ENCODE peak calls at places on chromosome 1, in six cellular contexts. E is naive thymus-derived CD4-positive, alpha-beta T cell; V is lower lobe of right lung; I is fibroblast of lung; K is kidney epithelial cell; W is uterus. O is an unnamed sample. For H3K36me3, the result is how much of the 10 kb centered on the place peaks cover.

GRCh38 chr1:17412093-17412870 is 27.2 kb downstream of the RCC2 start:
- DNase-seq in E (no peak), V (peak), I (no peak), K (no peak), W (no peak), O (no peak)

GRCh38 chr1:230426246-230427101 is at the start of gene PGBD5:
- DNase-seq in E (peak), V (peak), I (peak), K (no peak), W (no peak), O (peak)

GRCh38 chr1:211613108-211613947 is 34.4 kb upstream of the SLC30A1 start:
- DNase-seq in E (no peak), V (peak), I (peak), K (peak), W (peak), O (no peak)

GRCh38 chr1:206503591-206504362 is 3.6 kb upstream of the RASSF5 start:
- DNase-seq in E (no peak), V (peak), I (peak), K (peak), W (peak), O (no peak)

GRCh38 chr1:98205291-98206017 is 284.6 kb upstream of the DPYD start:
- DNase-seq in E (no peak), V (no peak), I (no peak), K (no peak), W (no peak), O (no peak)

GRCh38 chr1:18373151-18373550 is 107.6 kb upstream of the KLHDC7A start:
- DNase-seq in E (no peak), V (no peak), I (no peak), K (no peak), W (no peak), O (no peak)

GRCh38 chr1:24074817-24075725 is 36.9 kb downstream of the MYOM3 start:
- DNase-seq in E (no peak), V (peak), I (no peak), K (no peak), W (no peak), O (no peak)

GRCh38 chr1:165697491-165697880 is 876 bp downstream of the ALDH9A1 start:
- DNase-seq in E (no peak), V (no peak), I (peak), K (no peak), W (no peak), O (no peak)

GRCh38 chr1:212655668-212656440 is 43.8 kb downstream of the BATF3 start:
- DNase-seq in E (no peak), V (no peak), I (peak), K (peak), W (no peak), O (no peak)

GRCh38 chr1:78950801-78951200 is 55.7 kb downstream of the ADGRL4 start:
- DNase-seq in E (no peak), V (no peak), I (peak), K (no peak), W (no peak), O (no peak)

GRCh38 chr1:159250817-159251216 is 46.1 kb downstream of the ACKR1 start:
- DNase-seq in E (no peak), V (no peak), I (no peak), K (no peak), W (no peak), O (no peak)

GRCh38 chr1:14939527-14940284 is 213.8 kb upstream of the TMEM51 start:
- DNase-seq in E (no peak), V (no peak), I (peak), K (no peak), W (no peak), O (no peak)

GRCh38 chr1:246659594-246660140 is 64.5 kb upstream of the SCCPDH start:
- DNase-seq in E (no peak), V (no peak), I (no peak), K (no peak), W (no peak), O (no peak)

GRCh38 chr1:30450818-30451233 is 272.6 kb downstream of the MATN1 start:
- DNase-seq in E (no peak), V (no peak), I (no peak), K (no peak), W (no peak), O (no peak)

GRCh38 chr1:119773711-119774241 is 5.1 kb upstream of the HMGCS2 start:
- DNase-seq in E (no peak), V (no peak), I (peak), K (no peak), W (no peak), O (no peak)

GRCh38 chr1:198864695-198865094 is 225.9 kb downstream of the PTPRC start:
- DNase-seq in E (no peak), V (no peak), I (no peak), K (no peak), W (no peak), O (no peak)

GRCh38 chr1:22816803-22817202 is 106.2 kb downstream of the EPHB2 start:
- DNase-seq in E (no peak), V (no peak), I (no peak), K (no peak), W (no peak), O (no peak)

GRCh38 chr1:10637833-10638558 is 158.4 kb downstream of the CASZ1 start:
- DNase-seq in E (no peak), V (no peak), I (no peak), K (no peak), W (no peak), O (peak)

GRCh38 chr1:78987042-78987441 is 19.5 kb downstream of the ADGRL4 start:
- DNase-seq in E (no peak), V (no peak), I (no peak), K (no peak), W (no peak), O (no peak)

GRCh38 chr1:94543893-94544635 is 2.5 kb upstream of the F3 start:
- DNase-seq in E (no peak), V (no peak), I (peak), K (no peak), W (no peak), O (no peak)

GRCh38 chr1:201754353-201754752 is 74.6 kb upstream of the IPO9 start:
- DNase-seq in E (no peak), V (no peak), I (peak), K (no peak), W (peak), O (no peak)

GRCh38 chr1:6093061-6093460 is 47.4 kb downstream of the KCNAB2 start:
- DNase-seq in E (no peak), V (peak), I (no peak), K (no peak), W (no peak), O (peak)

GRCh38 chr1:55314740-55315139 is 99.6 kb upstream of the USP24 start:
- DNase-seq in E (no peak), V (no peak), I (no peak), K (no peak), W (no peak), O (no peak)

DNA sequence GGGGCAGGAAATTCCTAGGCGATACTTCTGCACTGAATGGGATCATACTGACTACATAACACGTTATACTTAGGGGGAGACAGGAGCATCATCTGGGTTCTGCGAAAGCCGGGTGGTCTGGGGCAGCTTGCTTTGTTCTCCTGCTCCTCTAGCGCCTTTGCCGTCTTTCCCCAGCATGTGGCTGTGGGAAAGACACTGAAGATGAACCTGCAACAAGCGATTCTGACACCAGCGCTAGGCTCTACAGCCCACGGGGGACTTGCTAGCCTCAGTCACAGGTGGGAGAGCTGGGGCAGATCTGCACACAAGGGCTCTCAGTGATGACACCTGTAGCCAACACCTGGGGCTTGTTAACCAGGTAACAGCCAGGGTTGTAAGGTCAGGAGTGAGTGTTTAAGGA is 51.8 kb downstream of the CD46 start:
- DNase-seq in E (no peak), V (no peak), I (no peak), K (no peak), W (no peak), O (no peak)
- H3K36me3 ChIP-seq in E (under half), V (half or more), I (under half), K (under half), W (under half), O (under half)

GRCh38 chr1:235722858-235723257 is 73.3 kb upstream of the GNG4 start:
- DNase-seq in E (no peak), V (no peak), I (no peak), K (no peak), W (no peak), O (no peak)

GRCh38 chr1:235721982-235722381 is 72.4 kb upstream of the GNG4 start:
- DNase-seq in E (no peak), V (no peak), I (no peak), K (no peak), W (no peak), O (no peak)

GRCh38 chr1:235725493-235725892 is 75.9 kb upstream of the GNG4 start:
- DNase-seq in E (no peak), V (no peak), I (no peak), K (no peak), W (no peak), O (no peak)

GRCh38 chr1:235724716-235725115 is 75.1 kb upstream of the GNG4 start:
- DNase-seq in E (no peak), V (no peak), I (no peak), K (no peak), W (no peak), O (no peak)

DNA sequence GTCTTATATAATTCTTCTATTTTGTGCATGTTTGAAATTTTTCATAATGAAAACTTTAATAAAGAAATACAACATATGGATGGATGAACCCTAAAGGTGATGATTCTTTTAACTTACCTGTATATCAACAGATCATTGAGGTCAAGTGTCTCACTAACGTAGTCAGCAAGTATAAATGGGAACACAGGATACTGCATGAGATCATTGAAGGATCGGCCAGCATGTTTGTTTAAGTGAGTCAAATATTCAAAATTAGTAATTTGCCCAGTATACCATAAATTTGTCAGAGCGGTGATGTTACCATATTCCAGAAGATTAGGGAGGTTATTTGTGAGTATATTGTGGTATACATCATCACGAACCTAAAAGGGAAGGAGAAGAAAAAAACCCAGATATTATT is 71.0 kb upstream of the GNG4 start:
- DNase-seq in E (no peak), V (no peak), I (peak), K (no peak), W (no peak), O (no peak)
- H3K36me3 ChIP-seq in E (under half), V (half or more), I (under half), K (under half), W (under half), O (under half)

GRCh38 chr1:33322870-33323585 is 2.1 kb upstream of the A3GALT2 start:
- DNase-seq in E (no peak), V (peak), I (no peak), K (no peak), W (no peak), O (no peak)

GRCh38 chr1:33322109-33322508 is 1.2 kb upstream of the A3GALT2 start:
- DNase-seq in E (no peak), V (peak), I (no peak), K (no peak), W (no peak), O (no peak)

GRCh38 chr1:33324677-33325417 is 3.9 kb upstream of the A3GALT2 start:
- DNase-seq in E (no peak), V (no peak), I (no peak), K (no peak), W (no peak), O (no peak)

GRCh38 chr1:33321178-33321577 is 280 bp upstream of the A3GALT2 start:
- DNase-seq in E (no peak), V (peak), I (no peak), K (no peak), W (no peak), O (no peak)

DNA sequence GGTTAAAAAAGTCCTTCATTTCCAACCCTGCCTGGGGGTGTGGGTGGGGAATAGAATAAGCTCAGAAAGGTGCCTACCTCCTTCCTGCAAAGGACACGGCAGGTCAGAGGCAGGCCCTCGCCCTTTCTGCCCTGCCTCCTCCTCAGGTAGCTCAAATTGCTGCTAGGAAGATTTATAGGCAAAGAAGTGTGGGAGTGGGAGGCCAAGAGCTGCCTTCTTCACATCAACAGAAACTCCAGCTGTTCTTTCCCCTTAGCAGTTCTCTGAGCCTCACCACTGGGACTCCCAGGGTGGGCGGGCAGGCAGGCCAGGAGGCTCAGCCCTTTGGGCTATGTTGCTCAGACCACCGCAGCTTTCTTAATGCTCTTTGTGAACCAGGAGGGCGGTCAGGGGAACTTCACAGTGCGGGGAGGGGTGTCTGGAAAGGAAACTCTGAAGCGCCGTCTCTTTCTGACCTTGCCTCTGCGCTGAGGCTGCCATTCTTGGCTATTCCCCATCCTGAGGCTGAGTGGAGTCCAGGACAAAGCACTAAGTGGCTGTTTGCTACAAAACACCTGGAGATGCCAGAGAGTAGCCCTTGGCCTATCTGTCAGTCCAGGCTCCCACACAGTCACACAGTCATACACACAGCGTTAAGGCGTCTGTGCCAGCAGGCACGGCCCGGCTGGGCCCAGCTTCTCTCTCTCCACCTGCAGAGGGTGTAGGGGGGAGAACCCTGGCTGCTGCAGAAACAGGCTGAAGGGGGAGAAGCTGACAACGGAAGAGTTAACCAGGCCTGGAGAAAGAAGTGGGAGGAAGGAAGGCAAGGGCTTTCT is 3.0 kb upstream of the A3GALT2 start:
- DNase-seq in E (no peak), V (no peak), I (no peak), K (no peak), W (peak), O (no peak)
- H3K36me3 ChIP-seq in E (under half), V (half or more), I (under half), K (under half), W (under half), O (under half)

GRCh38 chr1:101262601-101263348 is 26.0 kb downstream of the S1PR1 start:
- DNase-seq in E (peak), V (no peak), I (no peak), K (no peak), W (no peak), O (no peak)

GRCh38 chr1:101262060-101262459 is 25.2 kb downstream of the S1PR1 start:
- DNase-seq in E (no peak), V (no peak), I (no peak), K (no peak), W (no peak), O (no peak)

GRCh38 chr1:101259744-101260148 is 22.9 kb downstream of the S1PR1 start:
- DNase-seq in E (no peak), V (no peak), I (peak), K (no peak), W (no peak), O (no peak)

GRCh38 chr1:101260531-101260930 is 23.7 kb downstream of the S1PR1 start:
- DNase-seq in E (no peak), V (no peak), I (peak), K (no peak), W (no peak), O (no peak)

DNA sequence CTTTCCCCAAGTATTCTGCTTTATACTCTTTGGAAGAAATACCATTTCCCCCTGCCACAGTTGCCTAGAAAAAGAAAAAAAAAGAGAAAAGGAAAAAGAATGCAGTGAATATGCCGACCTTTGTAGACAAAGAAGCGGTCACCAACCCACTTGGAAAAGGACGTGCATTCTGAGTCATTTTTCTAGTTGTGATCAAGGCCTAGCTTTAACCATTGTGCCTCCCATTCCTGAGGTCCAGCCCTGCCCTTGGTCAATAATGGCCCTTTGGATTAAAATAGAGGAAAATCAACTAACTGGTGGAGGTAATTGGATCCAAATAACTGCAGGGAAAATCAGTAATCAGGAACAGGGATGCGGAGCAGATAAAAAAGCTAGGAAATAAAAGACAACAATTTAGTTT is 24.8 kb downstream of the S1PR1 start:
- DNase-seq in E (no peak), V (no peak), I (peak), K (no peak), W (no peak), O (no peak)
- H3K36me3 ChIP-seq in E (under half), V (under half), I (under half), K (under half), W (under half), O (under half)

GRCh38 chr1:35855016-35855700 is 27.9 kb upstream of the AGO1 start:
- DNase-seq in E (no peak), V (no peak), I (no peak), K (no peak), W (no peak), O (no peak)
- H3K36me3 ChIP-seq in E (under half), V (half or more), I (under half), K (under half), W (under half), O (under half)